ENCODE peak calls at places on chromosomes 6 and 20, in six cellular contexts. B is left ventricle myocardium inferior; G is CD4-positive, alpha-beta memory T cell; K is psoas muscle; H is endothelial cell of umbilical vein; Y is ovary. E is an unnamed sample.
A peak's percentile ranks its signal among the peaks of the same experiment; 100 is the strongest.

GRCh38 chr20:62970307-62971210 is 18.1 kb downstream of the SLC17A9 start:
- DNase-seq in G (no peak), B (no peak), K (no peak), Y (no peak), H (no peak), E (no peak)

GRCh38 chr20:25424536-25424935 is 17.1 kb downstream of the GINS1 start:
- DNase-seq in K (no peak), G (no peak), B (no peak), H (no peak), Y (no peak), E (no peak)

GRCh38 chr6:131125431-131125830 is 9.8 kb upstream of the AKAP7 start:
- DNase-seq in B (no peak), Y (no peak), G (no peak), H (no peak), K (no peak), E (no peak)

GRCh38 chr6:30207619-30208295 is 5.4 kb downstream of the TRIM26 start:
- DNase-seq in K (no peak), H (peak; percentile 57), B (no peak), Y (no peak), G (no peak), E (no peak)

GRCh38 chr6:11103065-11103464 is 8.5 kb downstream of the ERVFRD-1 start:
- DNase-seq in K (no peak), H (no peak), Y (no peak), B (no peak), G (no peak), E (no peak)

GRCh38 chr20:51404297-51405060 is 138.0 kb downstream of the NFATC2 start:
- DNase-seq in K (no peak), H (no peak), G (peak; percentile 92), Y (no peak), B (no peak), E (peak; percentile 88)

GRCh38 chr6:139378882-139379341 is 4.5 kb upstream of the CITED2 start:
- DNase-seq in B (no peak), K (no peak), G (no peak), Y (no peak), H (no peak), E (no peak)

GRCh38 chr6:144094731-144095133 is 641 bp downstream of the SF3B5 start:
- DNase-seq in H (no peak), G (no peak), Y (no peak), B (no peak), K (no peak), E (no peak)

GRCh38 chr6:121305957-121306607 is 28.2 kb downstream of the TBC1D32 start:
- DNase-seq in H (peak; percentile 54), Y (no peak), K (no peak), B (no peak), G (peak; percentile 11), E (peak; percentile 30)

GRCh38 chr6:40350942-40351217 is 236.3 kb downstream of the LRFN2 start:
- DNase-seq in H (no peak), G (no peak), B (no peak), Y (no peak), K (no peak), E (no peak)

GRCh38 chr6:41025966-41026365 is 13.1 kb downstream of the UNC5CL start:
- DNase-seq in K (no peak), Y (no peak), B (no peak), H (no peak), G (no peak), E (no peak)

GRCh38 chr20:14344746-14345145 is 7.3 kb upstream of the FLRT3 start:
- DNase-seq in B (no peak), K (no peak), H (no peak), G (no peak), Y (no peak), E (no peak)

GRCh38 chr20:9515761-9516657 is 1.6 kb downstream of the LAMP5 start:
- DNase-seq in B (peak; percentile 22), G (no peak), Y (no peak), H (peak; percentile 6), K (no peak), E (no peak)

GRCh38 chr20:2005831-2006426 is 12.1 kb upstream of the PDYN start:
- DNase-seq in Y (peak; percentile 27), H (peak; percentile 46), G (peak; percentile 42), B (peak; percentile 62), K (peak; percentile 76), E (peak; percentile 56)

GRCh38 chr6:3872370-3872854 is 23.2 kb downstream of the FAM50B start:
- DNase-seq in G (no peak), Y (no peak), K (no peak), H (no peak), B (no peak), E (no peak)

GRCh38 chr6:111480988-111481830 is 1.8 kb downstream of the REV3L start:
- DNase-seq in G (no peak), B (no peak), K (no peak), H (peak; percentile 36), Y (no peak), E (peak; percentile 27)

DNA sequence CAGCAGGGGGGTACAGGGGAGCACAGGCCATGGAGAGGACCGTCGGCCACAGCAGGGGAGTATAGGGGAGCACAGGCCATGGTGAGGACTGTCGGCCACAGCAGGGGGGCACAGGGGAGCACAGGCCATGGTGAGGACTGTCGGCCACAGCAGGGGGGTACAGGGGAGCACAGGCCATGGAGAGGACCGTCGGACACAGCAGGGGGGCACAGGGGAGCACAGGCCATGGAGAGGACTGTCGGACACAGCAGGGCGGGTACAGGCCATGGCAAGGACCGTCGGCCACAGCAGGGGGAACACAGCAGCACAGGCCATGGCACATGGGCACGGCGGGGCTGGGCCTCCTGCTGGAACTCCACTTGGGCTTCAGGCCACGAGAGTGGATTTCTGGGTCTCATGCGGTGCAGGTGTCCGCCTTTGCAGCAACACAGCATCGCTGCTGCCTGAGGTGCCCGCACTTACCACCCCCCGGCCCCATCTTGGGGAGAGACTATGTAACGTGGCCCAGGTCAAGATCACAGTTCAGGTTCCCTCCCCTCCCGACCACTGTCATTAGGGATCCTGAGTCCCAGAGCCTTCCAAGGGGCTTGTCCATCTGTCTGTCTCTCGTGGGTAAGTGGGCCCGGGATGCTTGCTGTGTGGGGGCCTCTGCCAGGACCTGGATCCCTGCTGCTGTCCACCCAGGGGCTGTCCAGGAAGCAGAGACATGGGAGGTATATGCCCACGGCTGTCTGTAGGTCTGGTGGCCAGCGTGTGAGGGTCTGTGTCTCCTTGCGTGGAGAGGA is 2.5 kb downstream of the NPBWR2 start:
- DNase-seq in G (no peak), H (no peak), Y (no peak), B (peak; percentile 4), K (peak; percentile 36), E (no peak)
- H3K4me1 ChIP-seq in G (peaks cover 17% of the 10 kb centered on the region), H (no peaks in the 10 kb centered on the region), Y (no peaks in the 10 kb centered on the region), B (peaks cover 14% of the 10 kb centered on the region), K (peaks cover 4% of the 10 kb centered on the region), E (peaks cover 43% of the 10 kb centered on the region)

GRCh38 chr6:49555951-49556350 is 5.5 kb downstream of the C6orf141 start:
- DNase-seq in B (no peak), H (no peak), K (no peak), Y (no peak), G (no peak), E (no peak)
- H3K4me1 ChIP-seq in B (peaks cover 13% of the 10 kb centered on the region), H (peaks cover 32% of the 10 kb centered on the region), K (no peaks in the 10 kb centered on the region), Y (no peaks in the 10 kb centered on the region), G (peaks cover 9% of the 10 kb centered on the region), E (no peaks in the 10 kb centered on the region)

GRCh38 chr20:42155586-42155985 is 537.4 kb upstream of the CHD6 start:
- DNase-seq in G (no peak), B (no peak), K (no peak), Y (no peak), H (no peak), E (no peak)
- H3K4me1 ChIP-seq in G (no peaks in the 10 kb centered on the region), B (no peaks in the 10 kb centered on the region), K (no peaks in the 10 kb centered on the region), Y (no peaks in the 10 kb centered on the region), H (no peaks in the 10 kb centered on the region), E (no peaks in the 10 kb centered on the region)

GRCh38 chr20:4812641-4813075 is 90.9 kb downstream of the PRND start:
- DNase-seq in G (no peak), H (no peak), Y (no peak), K (no peak), B (no peak), E (peak; percentile 74)
- H3K4me1 ChIP-seq in G (peaks cover 94% of the 10 kb centered on the region), H (peaks cover 28% of the 10 kb centered on the region), Y (peaks cover 8% of the 10 kb centered on the region), K (no peaks in the 10 kb centered on the region), B (peaks cover 25% of the 10 kb centered on the region), E (peaks cover 76% of the 10 kb centered on the region)

GRCh38 chr6:37369321-37370196 is 15.8 kb downstream of the RNF8 start:
- DNase-seq in H (peak; percentile 70), K (no peak), Y (no peak), B (no peak), G (no peak), E (no peak)
- H3K4me1 ChIP-seq in H (peaks cover 22% of the 10 kb centered on the region), K (peaks cover 6% of the 10 kb centered on the region), Y (no peaks in the 10 kb centered on the region), B (peaks cover 66% of the 10 kb centered on the region), G (no peaks in the 10 kb centered on the region), E (no peaks in the 10 kb centered on the region)

DNA sequence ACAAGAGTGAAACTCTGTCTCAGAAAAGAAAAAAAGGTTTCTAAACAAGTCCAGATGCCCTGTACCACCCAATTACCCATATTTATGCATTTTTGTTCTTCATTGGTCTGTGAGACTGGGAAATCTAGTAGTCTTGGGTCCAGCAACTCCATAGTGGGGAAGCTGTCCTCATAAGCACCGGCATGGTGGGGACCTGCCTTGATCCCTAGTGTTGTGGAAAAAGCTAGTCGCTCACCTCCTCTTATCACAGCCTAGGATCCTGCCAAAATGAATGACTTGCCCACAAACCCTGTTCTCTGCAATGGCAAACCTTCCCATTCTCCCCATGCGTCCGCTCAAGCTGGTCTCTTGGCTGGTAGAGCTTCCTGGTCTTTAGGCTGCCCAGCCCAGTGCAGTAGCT is 38.3 kb upstream of the GABRR1 start:
- DNase-seq in K (no peak), G (no peak), B (no peak), H (no peak), Y (no peak), E (no peak)
- H3K4me1 ChIP-seq in K (no peaks in the 10 kb centered on the region), G (no peaks in the 10 kb centered on the region), B (no peaks in the 10 kb centered on the region), H (peaks cover 23% of the 10 kb centered on the region), Y (no peaks in the 10 kb centered on the region), E (peaks cover 19% of the 10 kb centered on the region)

DNA sequence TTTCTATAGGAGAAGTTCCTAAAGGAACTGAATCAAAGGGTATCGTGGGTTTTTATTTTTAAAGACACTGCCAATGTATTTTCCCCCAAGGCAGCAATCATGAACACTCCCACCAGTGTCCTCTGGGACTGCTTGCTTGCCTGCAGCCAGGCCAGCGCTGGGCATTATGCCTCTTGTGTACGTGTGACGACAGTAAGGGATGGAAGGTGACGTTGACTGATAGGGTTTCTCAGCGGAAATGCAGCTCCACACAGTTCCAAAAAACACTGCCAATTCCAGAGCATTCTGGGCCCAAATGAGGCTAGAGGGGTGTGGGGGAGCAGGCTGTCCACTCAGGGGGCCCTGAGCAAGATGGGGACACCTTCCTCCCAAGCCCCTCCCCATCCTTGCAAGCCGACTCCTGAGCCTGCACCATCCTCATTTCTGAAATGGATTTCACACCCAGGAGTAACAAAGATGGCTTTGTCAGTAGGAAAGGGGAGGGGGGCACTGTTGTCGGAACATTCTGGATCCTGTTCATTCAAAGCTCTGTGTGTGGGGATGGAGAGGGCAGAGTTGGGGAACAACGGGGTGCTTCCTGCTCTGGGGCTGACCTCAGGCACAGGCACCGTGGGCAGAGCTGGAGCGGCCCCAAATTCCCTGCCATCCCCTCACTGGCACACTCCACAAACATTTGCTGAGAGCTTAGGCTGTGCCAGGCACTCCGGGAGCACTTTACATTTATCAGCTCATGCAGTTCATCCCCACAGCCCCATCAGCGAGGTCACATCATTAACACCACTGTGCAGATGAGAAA is 20.0 kb downstream of the PREX1 start:
- DNase-seq in K (no peak), Y (no peak), H (no peak), B (peak; percentile 55), G (no peak), E (no peak)
- H3K4me1 ChIP-seq in K (no peaks in the 10 kb centered on the region), Y (no peaks in the 10 kb centered on the region), H (peaks cover 3% of the 10 kb centered on the region), B (peaks cover 42% of the 10 kb centered on the region), G (peaks cover 88% of the 10 kb centered on the region), E (peaks cover 12% of the 10 kb centered on the region)

E was measured in OCI-LY7.